ENCODE peak calls at places on chromosomes 13 and 19, in seven cellular contexts. U, W, T, Q, E, J and N are unnamed samples.

GRCh38 chr19:45444318-45445041 is 20.8 kb upstream of the ERCC1 start:
- DNase-seq in U (peak; percentile 97), J (no peak), E (peak; percentile 97), W (no peak), Q (peak; percentile 99), T (peak; percentile 99), N (peak; percentile 73)

GRCh38 chr19:19217110-19217509 is 5.4 kb downstream of the NCAN start:
- DNase-seq in U (no peak), E (peak; percentile 77), J (no peak), W (no peak), Q (no peak), T (no peak), N (peak; percentile 79)

GRCh38 chr13:59269476-59269875 is 894.3 kb downstream of the DIAPH3 start:
- DNase-seq in Q (no peak), T (no peak), W (no peak), U (no peak), J (peak; percentile 44), E (peak; percentile 95), N (peak; percentile 77)

GRCh38 chr19:45782820-45783785 is 813 bp upstream of the DMPK start:
- DNase-seq in Q (no peak), W (no peak), T (no peak), E (peak; percentile 44), J (no peak), U (no peak), N (no peak)

GRCh38 chr13:57739791-57740190 is 108.2 kb downstream of the PCDH17 start:
- DNase-seq in W (no peak), T (no peak), E (no peak), U (no peak), J (no peak), Q (no peak), N (no peak)

GRCh38 chr13:30004204-30004603 is 153.8 kb upstream of the UBL3 start:
- DNase-seq in E (no peak), U (no peak), J (no peak), Q (no peak), T (no peak), W (no peak), N (no peak)

GRCh38 chr19:37519890-37520289 is 13.2 kb downstream of the ZNF793 start:
- DNase-seq in T (no peak), J (no peak), U (no peak), E (peak; percentile 72), W (no peak), Q (no peak), N (no peak)

GRCh38 chr19:17933414-17934129 is 757 bp downstream of the CCDC124 start:
- DNase-seq in Q (no peak), U (no peak), W (no peak), T (no peak), J (no peak), E (peak; percentile 76), N (no peak)

GRCh38 chr19:13195678-13196077 is 45.5 kb downstream of the IER2 start:
- DNase-seq in U (peak; percentile 50), T (peak; percentile 64), W (peak; percentile 31), J (no peak), Q (no peak), E (peak; percentile 73), N (no peak)

GRCh38 chr19:1274081-1274851 is 1.1 kb upstream of the FAM174C start:
- DNase-seq in T (no peak), U (no peak), Q (peak; percentile 87), E (peak; percentile 81), J (no peak), W (no peak), N (no peak)

GRCh38 chr13:32932376-32932775 is 83.8 kb upstream of the KL start:
- DNase-seq in Q (no peak), J (no peak), W (no peak), U (no peak), T (no peak), E (no peak), N (no peak)

GRCh38 chr19:35266149-35266903 is 2.4 kb upstream of the USF2 start:
- DNase-seq in W (no peak), E (no peak), T (no peak), Q (peak; percentile 54), J (no peak), U (peak; percentile 16), N (no peak)

GRCh38 chr13:24742294-24742693 is 21.7 kb upstream of the RNF17 start:
- DNase-seq in J (no peak), Q (no peak), E (no peak), T (no peak), W (no peak), U (no peak), N (no peak)

GRCh38 chr19:3250675-3251074 is 26.2 kb downstream of the CELF5 start:
- DNase-seq in U (peak; percentile 54), T (peak; percentile 36), Q (no peak), E (peak; percentile 67), W (peak; percentile 26), J (no peak), N (peak; percentile 53)

GRCh38 chr19:45901912-45902650 is at the start of gene MYPOP:
- DNase-seq in W (no peak), E (no peak), J (no peak), U (peak; percentile 35), Q (no peak), T (no peak), N (no peak)

GRCh38 chr19:3821156-3821555 is 35.0 kb upstream of the MATK start:
- DNase-seq in T (no peak), U (no peak), Q (peak; percentile 77), E (peak; percentile 16), J (no peak), W (no peak), N (peak; percentile 48)